ENCODE peak calls at places on chromosome 16, in seven cellular contexts. C is WERI-Rb-1, W is heart left ventricle, P is pancreas, X is type B pancreatic cell, A is fibroblast of pulmonary artery, U is PC-9. T is an unnamed sample.

GRCh38 chr16:55622930-55623561 is 32.7 kb upstream of the SLC6A2 start:
- DNase-seq in C (peak; percentile 48), W (no peak), P (no peak), X (no peak), A (no peak), U (peak; percentile 49), T (peak; percentile 38)

GRCh38 chr16:60246055-60246454 is 1511.9 kb upstream of the GOT2 start:
- DNase-seq in C (no peak), W (no peak), P (no peak), X (no peak), A (no peak), U (no peak), T (no peak)

GRCh38 chr16:85252461-85252860 is 140.2 kb upstream of the CIBAR2 start:
- DNase-seq in C (no peak), W (peak; percentile 52), P (no peak), X (no peak), A (no peak), U (no peak), T (no peak)

GRCh38 chr16:97822-98221 is 19.8 kb downstream of the MPG start:
- DNase-seq in C (no peak), W (no peak), P (no peak), X (no peak), A (no peak), U (no peak), T (no peak)

GRCh38 chr16:52786105-52786504 is 239.2 kb upstream of the TOX3 start:
- DNase-seq in C (no peak), W (no peak), P (no peak), X (no peak), A (no peak), U (no peak), T (no peak)

GRCh38 chr16:71526111-71526998 is at the start of gene CHST4:
- DNase-seq in C (peak; percentile 77), W (no peak), P (no peak), X (no peak), A (peak; percentile 52), U (peak; percentile 78), T (peak; percentile 11)

GRCh38 chr16:84774810-84775209 is 45.0 kb upstream of the CRISPLD2 start:
- DNase-seq in C (no peak), W (no peak), P (no peak), X (no peak), A (peak; percentile 96), U (no peak), T (no peak)

GRCh38 chr16:50309527-50310307 is 43.4 kb downstream of the ADCY7 start:
- DNase-seq in C (no peak), W (peak; percentile 64), P (no peak), X (peak; percentile 64), A (no peak), U (no peak), T (no peak)

GRCh38 chr16:11255737-11256656 is at the start of gene SOCS1:
- DNase-seq in C (peak; percentile 85), W (peak; percentile 93), P (peak; percentile 79), X (peak; percentile 95), A (peak; percentile 90), U (peak; percentile 93), T (peak; percentile 94)

GRCh38 chr16:11254913-11255736 is 879 bp downstream of the SOCS1 start:
- DNase-seq in C (peak; percentile 44), W (peak; percentile 71), P (peak; percentile 27), X (no peak), A (peak; percentile 52), U (peak; percentile 51), T (peak; percentile 54)

GRCh38 chr16:11252482-11252931 is 3.5 kb downstream of the SOCS1 start:
- DNase-seq in C (no peak), W (no peak), P (no peak), X (no peak), A (no peak), U (no peak), T (no peak)

GRCh38 chr16:11253009-11253994 is 2.7 kb downstream of the SOCS1 start:
- DNase-seq in C (no peak), W (peak; percentile 17), P (no peak), X (no peak), A (no peak), U (no peak), T (no peak)

DNA sequence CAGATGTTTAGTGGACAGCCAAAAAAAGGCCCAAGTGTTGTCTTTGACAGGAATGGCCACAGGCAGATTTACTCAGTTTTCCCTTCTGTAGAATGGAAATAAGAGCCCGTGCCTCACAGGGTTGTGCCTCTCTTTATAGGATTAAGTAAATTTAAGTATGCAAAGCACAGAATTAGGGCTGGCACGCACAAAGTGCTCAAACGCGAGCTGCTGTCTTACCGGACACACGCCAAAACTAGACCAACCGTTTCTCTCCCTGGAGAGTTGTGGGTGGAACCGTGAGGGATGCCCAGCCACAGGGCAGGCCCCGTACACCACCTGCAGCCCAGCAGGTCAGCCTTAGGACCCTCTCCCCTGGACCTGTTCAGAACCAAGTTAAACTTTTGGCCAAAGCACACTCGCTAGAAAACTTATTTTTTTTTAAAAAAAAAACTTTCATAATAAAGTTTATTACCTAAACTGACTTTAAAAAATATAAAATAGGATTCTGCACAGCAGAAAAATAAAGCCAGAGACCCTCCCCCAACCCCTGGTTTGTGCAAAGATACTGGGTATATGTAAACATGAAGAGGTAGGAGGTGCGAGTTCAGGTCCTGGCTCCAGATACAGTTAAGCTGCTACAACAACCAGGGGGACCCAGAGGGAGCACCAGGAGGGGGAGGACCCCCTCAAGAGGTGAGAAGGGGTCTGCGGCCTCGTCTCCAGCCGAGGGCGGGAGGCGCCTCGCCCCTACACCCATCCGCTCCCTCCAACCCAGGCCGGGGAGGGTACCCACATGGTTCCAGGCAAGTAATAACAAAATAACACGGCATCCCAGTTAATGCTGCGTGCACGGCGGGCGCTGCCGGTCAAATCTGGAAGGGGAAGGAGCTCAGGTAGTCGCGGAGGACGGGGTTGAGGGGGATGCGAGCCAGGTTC is 1.8 kb downstream of the SOCS1 start:
- DNase-seq in C (no peak), W (peak; percentile 21), P (no peak), X (no peak), A (no peak), U (no peak), T (no peak)
- TF ChIP-seq CTCF in C (no peak), W (no peak), P (no peak), X (no peak), A (no peak), U (no peak), T (no peak)

GRCh38 chr16:1375298-1375640 is 23.5 kb downstream of the GNPTG start:
- DNase-seq in C (no peak), W (no peak), P (no peak), X (no peak), A (no peak), U (no peak), T (no peak)

GRCh38 chr16:1374418-1375297 is 22.9 kb downstream of the GNPTG start:
- DNase-seq in C (no peak), W (no peak), P (no peak), X (no peak), A (no peak), U (no peak), T (no peak)

GRCh38 chr16:1377406-1378010 is 25.8 kb downstream of the GNPTG start:
- DNase-seq in C (no peak), W (no peak), P (no peak), X (no peak), A (no peak), U (peak; percentile 35), T (no peak)

GRCh38 chr16:1378087-1378803 is 26.5 kb downstream of the GNPTG start:
- DNase-seq in C (no peak), W (no peak), P (no peak), X (no peak), A (no peak), U (no peak), T (no peak)

DNA sequence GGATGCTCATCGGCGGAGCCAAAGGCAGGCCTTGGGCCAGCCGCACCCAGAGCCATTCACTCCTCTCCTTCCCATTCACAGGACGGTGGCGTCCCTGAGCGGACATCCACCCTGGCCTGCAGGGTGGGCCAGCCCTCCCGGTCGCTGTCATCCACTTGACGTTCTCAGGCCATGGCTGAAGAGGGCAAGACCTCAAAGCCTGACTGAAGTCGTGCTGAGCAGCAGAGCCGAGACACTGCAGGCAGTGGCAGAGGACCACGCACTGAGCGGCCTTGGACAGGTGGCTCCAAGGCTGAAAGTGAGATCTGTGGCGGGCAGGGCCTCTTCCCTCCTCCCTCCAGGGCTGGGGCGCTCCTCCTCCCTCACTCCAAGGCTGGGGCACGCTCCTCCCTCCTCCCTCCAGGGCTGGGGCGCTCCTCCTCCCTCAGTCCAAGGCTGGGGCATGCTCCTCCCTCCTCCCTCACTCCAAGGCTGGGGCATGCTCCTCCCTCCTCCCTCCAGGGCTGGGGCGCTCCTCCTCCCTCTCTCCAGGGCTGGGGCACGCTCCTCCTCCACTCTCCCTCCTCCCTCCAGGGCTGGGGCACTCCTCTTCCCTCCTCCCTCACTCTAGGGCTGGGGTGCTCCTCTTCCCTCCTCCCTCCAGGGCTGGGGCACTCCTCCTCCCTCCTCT is 24.1 kb downstream of the GNPTG start:
- DNase-seq in C (no peak), W (no peak), P (no peak), X (no peak), A (no peak), U (no peak), T (no peak)
- TF ChIP-seq CTCF in C (no peak), W (no peak), P (no peak), X (no peak), A (no peak), U (no peak), T (no peak)

GRCh38 chr16:11193494-11193893 is 62.5 kb downstream of the SOCS1 start:
- DNase-seq in C (no peak), W (no peak), P (no peak), X (no peak), A (no peak), U (no peak), T (no peak)

GRCh38 chr16:11198375-11198774 is 57.6 kb downstream of the SOCS1 start:
- DNase-seq in C (no peak), W (no peak), P (no peak), X (no peak), A (no peak), U (no peak), T (no peak)

GRCh38 chr16:11194913-11195312 is 61.1 kb downstream of the SOCS1 start:
- DNase-seq in C (no peak), W (no peak), P (no peak), X (no peak), A (no peak), U (no peak), T (no peak)

GRCh38 chr16:11198817-11199216 is 57.2 kb downstream of the SOCS1 start:
- DNase-seq in C (no peak), W (no peak), P (no peak), X (no peak), A (no peak), U (peak; percentile 73), T (no peak)

GRCh38 chr16:11196286-11196828 is 59.6 kb downstream of the SOCS1 start:
- DNase-seq in C (no peak), W (no peak), P (no peak), X (no peak), A (no peak), U (no peak), T (no peak)
- TF ChIP-seq CTCF in C (no peak), W (no peak), P (no peak), X (no peak), A (no peak), U (no peak), T (no peak)

DNA sequence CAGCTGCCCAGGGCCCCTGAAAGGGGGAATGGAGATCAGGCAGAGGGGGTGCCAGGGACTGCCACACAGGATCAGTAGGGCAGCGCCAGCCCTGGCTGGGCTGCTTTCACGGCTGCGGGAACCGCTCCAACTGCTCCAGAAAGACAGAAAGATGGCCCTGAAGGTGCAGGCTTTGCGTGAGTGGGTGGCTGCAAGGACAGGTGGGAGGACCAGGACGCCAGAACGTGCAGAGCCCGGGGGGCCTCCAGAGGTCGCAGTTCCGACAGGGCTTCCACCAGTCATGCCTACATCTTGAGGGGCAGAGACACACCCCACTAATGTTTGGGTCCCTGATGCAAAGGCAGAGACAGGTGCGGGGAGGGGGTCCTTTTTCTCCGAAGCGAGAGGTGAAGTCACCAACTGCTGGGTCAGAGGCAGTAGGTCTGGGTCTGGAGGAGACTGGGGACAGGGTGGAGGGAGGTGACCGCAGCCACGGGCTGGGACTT is 790 bp upstream of the ATP6V0C start:
- DNase-seq in C (peak; percentile 61), W (peak; percentile 62), P (no peak), X (no peak), A (no peak), U (no peak), T (no peak)
- TF ChIP-seq CTCF in C (peak; percentile 59), W (no peak), P (no peak), X (peak; percentile 19), A (no peak), U (no peak), T (no peak)